ENCODE peak calls at places on chromosomes 3 and 15, in four cellular contexts. F, N, Y and D are unnamed samples.

GRCh38 chr3:64382171-64382570 is 156.9 kb upstream of the PRICKLE2 start:
- DNase-seq in F (no peak), N (no peak), Y (no peak), D (no peak)

GRCh38 chr3:166531730-166532129 is 694.5 kb upstream of the BCHE start:
- DNase-seq in F (no peak), N (no peak), Y (no peak), D (no peak)

GRCh38 chr15:31150732-31151212 is 49.2 kb upstream of the TRPM1 start:
- DNase-seq in F (no peak), N (no peak), Y (no peak), D (no peak)

GRCh38 chr15:94230886-94231727 is at the start of gene MCTP2:
- DNase-seq in F (peak), N (peak), Y (no peak), D (no peak)

GRCh38 chr3:192514081-192514753 is 213.1 kb downstream of the FGF12 start:
- DNase-seq in F (no peak), N (no peak), Y (peak), D (peak)

GRCh38 chr3:18246336-18247060 is 178.6 kb downstream of the SATB1 start:
- DNase-seq in F (no peak), N (no peak), Y (no peak), D (no peak)

GRCh38 chr15:42832577-42832976 is 88.0 kb downstream of the TTBK2 start:
- DNase-seq in F (no peak), N (no peak), Y (no peak), D (no peak)

GRCh38 chr3:128800241-128801187 is 74.5 kb downstream of the RAB7A start:
- DNase-seq in F (no peak), N (no peak), Y (no peak), D (no peak)

GRCh38 chr3:152834354-152835310 is at the start of gene P2RY1:
- DNase-seq in F (no peak), N (peak), Y (peak), D (peak)

DNA sequence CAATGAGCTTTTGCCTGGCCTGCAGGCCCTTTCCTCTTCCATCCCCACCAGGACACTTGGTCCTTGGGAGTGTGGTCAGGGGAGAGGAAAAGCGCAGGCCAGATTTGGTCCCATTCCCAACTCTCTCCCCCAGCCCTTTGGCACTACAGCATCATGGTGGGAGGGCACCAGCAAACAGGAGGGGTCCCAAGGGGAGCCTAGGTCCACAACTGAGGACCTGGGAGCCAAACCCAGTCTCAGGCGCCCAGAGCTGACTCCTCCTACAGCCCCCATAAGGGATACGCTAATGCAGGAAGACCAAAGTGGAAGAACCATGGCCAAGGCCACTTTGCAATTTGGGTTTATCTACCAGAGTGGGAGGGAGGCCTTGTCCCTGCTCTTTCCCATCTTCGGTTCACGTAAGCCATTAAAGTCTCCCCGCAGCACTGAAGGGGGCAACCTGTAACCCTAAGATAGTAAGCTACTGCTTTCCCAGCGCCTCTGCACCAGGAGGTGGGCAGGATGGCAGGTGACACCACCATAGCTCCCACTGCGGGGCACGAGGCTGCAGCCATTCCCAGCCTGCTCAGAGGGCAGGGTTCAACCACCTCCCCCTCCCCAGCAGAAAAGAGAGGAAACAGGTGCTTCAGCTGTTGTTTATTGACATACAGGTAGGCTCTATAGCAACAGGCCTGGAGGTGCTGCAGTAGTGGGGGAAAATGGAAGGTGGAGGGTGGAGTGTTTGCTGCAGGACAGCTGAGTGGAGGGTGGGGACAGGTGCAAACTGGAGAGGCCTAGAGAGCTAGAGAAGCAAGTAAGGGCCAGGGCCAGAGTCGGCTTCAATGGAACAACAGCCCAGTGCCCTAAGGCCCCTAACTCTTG is 1.1 kb upstream of the GRAMD2A start:
- DNase-seq in F (no peak), N (no peak), Y (no peak), D (no peak)
- TF ChIP-seq TARDBP in F (no peak), N (no peak), Y (no peak), D (no peak)

GRCh38 chr15:66070220-66070934 is 183.2 kb downstream of the MEGF11 start:
- DNase-seq in F (no peak), N (no peak), Y (no peak), D (no peak)

GRCh38 chr15:66069751-66070150 is 183.8 kb downstream of the MEGF11 start:
- DNase-seq in F (no peak), N (no peak), Y (no peak), D (no peak)

GRCh38 chr15:66071160-66071559 is 182.4 kb downstream of the MEGF11 start:
- DNase-seq in F (no peak), N (no peak), Y (no peak), D (no peak)

GRCh38 chr15:66071621-66072295 is 181.8 kb downstream of the MEGF11 start:
- DNase-seq in F (no peak), N (no peak), Y (no peak), D (no peak)

DNA sequence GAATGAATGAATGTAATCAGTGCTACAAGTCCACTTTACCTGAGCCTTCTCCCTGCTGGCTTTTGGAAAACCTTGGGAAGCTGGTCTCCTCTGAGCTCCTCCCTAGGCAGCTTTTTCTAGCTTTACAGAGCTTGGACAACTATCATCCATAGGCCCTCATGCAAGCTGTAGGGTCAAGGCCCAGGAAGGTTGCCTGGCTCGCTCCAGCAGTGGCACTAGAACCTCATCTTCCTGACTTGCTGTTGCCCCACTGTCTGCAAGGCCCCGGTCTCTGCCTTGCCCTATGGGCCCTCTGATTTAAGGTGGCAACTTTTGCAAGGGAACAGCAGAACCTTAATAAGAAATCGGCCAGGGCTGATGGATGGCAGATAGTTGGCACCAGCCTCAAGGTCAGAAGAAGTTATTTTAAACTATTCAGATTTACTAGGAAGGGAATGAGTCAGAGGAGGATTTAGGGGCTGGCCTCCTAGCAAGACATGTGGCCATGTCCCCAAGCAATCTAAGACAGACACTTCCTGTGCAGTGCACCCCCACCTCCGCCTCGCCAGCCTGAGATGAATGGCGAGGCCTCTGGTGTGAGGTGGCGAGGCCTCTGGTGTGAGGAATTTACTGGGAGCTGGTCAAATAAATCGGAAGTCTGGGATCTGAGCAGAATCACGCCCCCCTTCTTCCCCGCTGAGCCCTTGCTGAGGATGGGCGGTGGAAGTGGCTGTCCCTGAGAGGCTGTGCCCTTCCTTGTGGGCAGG is 180.8 kb downstream of the MEGF11 start:
- DNase-seq in F (no peak), N (no peak), Y (no peak), D (no peak)
- TF ChIP-seq TARDBP in F (no peak), N (no peak), Y (no peak), D (no peak)

GRCh38 chr3:98326945-98327344 is 26.7 kb upstream of the OR5K4 start:
- DNase-seq in F (no peak), N (peak), Y (no peak), D (no peak)
- TF ChIP-seq TARDBP in F (no peak), N (no peak), Y (no peak), D (no peak)

DNA sequence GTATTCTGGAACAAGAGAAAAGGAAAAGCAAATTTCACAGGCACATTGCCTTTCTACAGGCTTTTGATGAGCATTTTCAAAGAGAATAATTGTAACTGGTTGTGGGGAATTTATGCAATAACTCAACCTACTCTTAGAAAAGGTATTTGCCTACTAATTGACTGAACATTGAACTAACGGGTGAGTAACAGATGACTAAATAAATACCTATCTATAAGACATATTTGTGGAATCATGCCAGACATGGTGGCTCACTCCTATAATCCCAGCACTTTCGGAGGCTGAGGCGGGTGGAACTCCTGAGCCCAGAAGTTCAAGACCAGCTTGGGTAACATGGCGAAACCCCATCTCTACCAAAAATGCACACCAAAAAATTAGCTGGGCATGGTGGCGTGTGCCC is 367.7 kb downstream of the CGGBP1 start:
- DNase-seq in F (no peak), N (no peak), Y (no peak), D (no peak)
- TF ChIP-seq TARDBP in F (no peak), N (no peak), Y (no peak), D (no peak)

GRCh38 chr3:8460050-8460708 is 41.4 kb upstream of the LMCD1 start:
- DNase-seq in F (no peak), N (no peak), Y (no peak), D (no peak)

GRCh38 chr3:8464668-8465067 is 37.0 kb upstream of the LMCD1 start:
- DNase-seq in F (no peak), N (no peak), Y (no peak), D (no peak)

GRCh38 chr3:8458711-8459110 is 42.9 kb upstream of the LMCD1 start:
- DNase-seq in F (no peak), N (no peak), Y (no peak), D (no peak)

GRCh38 chr3:8458235-8458634 is 43.4 kb upstream of the LMCD1 start:
- DNase-seq in F (no peak), N (no peak), Y (no peak), D (no peak)

GRCh38 chr3:8460815-8461482 is 40.7 kb upstream of the LMCD1 start:
- DNase-seq in F (no peak), N (no peak), Y (no peak), D (no peak)
- TF ChIP-seq TARDBP in F (no peak), N (no peak), Y (no peak), D (no peak)

GRCh38 chr3:112042842-112043280 is 8.3 kb downstream of the TMPRSS7 start:
- DNase-seq in F (peak), N (no peak), Y (no peak), D (no peak)

GRCh38 chr3:112035241-112035640 is 705 bp downstream of the TMPRSS7 start:
- DNase-seq in F (no peak), N (no peak), Y (no peak), D (no peak)

GRCh38 chr3:112043621-112044201 is 9.2 kb downstream of the TMPRSS7 start:
- DNase-seq in F (peak), N (peak), Y (peak), D (peak)

GRCh38 chr3:112034436-112034835 is at the start of gene TMPRSS7:
- DNase-seq in F (no peak), N (no peak), Y (no peak), D (no peak)

GRCh38 chr3:112038863-112039262 is 4.3 kb downstream of the TMPRSS7 start:
- DNase-seq in F (no peak), N (peak), Y (no peak), D (no peak)
- TF ChIP-seq TARDBP in F (no peak), N (no peak), Y (no peak), D (no peak)

DNA sequence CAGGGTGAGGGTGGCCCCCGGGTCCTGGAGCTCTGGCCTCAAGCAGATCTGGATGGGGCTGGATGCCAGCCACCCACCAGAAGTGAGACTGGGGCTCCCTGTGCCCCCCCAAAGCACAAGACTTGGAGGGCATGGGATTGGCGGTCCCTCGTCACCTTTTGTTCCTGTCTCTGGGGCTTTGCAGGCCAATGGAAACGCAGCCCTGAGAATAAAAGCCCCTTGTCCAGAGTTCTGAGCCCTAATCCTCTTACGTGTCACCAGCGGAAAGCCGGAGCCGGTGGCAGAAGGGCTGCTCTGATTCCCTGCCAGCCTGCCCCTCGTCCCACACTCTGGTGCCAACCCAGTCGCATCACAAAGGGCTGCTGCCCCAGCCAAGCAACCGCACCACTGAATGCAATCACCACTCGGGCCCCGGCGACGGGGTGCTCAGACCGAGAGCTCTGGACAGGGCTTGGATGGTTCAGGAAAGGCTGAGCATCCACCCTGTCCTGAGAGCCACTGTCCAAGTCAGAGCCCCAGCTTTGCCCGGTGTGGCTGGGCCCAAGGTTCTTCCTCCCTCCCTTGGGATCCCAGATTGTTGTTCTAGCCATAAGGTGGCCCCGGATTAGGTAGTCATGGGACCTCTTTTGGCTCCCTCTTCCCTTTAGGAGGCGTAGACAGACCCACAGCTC is 22.8 kb upstream of the ELP6 start:
- DNase-seq in F (no peak), N (no peak), Y (no peak), D (no peak)
- TF ChIP-seq TARDBP in F (no peak), N (no peak), Y (no peak), D (no peak)